ENCODE peak calls at places on chromosome 21, in nine cellular contexts. L, T, Q, N, O, D, X, Z and M are unnamed samples.

GRCh38 chr21:45228171-45228641 is 59.5 kb downstream of the POFUT2 start:
- DNase-seq in X (peak), N (no peak), Q (peak), O (peak), L (peak), T (peak), Z (peak), D (no peak), M (no peak)

GRCh38 chr21:44495641-44496040 is 40.3 kb downstream of the LRRC3 start:
- DNase-seq in Q (no peak), D (no peak), L (no peak), N (no peak), Z (no peak), T (no peak), O (no peak), X (no peak), M (no peak)

GRCh38 chr21:18443686-18444085 is 40.1 kb upstream of the TMPRSS15 start:
- DNase-seq in Q (no peak), Z (no peak), L (no peak), X (no peak), T (no peak), D (no peak), O (no peak), N (peak), M (peak)

GRCh38 chr21:42495765-42496119 is 282 bp downstream of the RSPH1 start:
- DNase-seq in N (no peak), O (no peak), T (no peak), Z (no peak), L (no peak), D (no peak), X (peak), Q (no peak), M (no peak)

GRCh38 chr21:42026072-42026415 is 15.9 kb upstream of the ZBTB21 start:
- DNase-seq in D (no peak), X (no peak), O (no peak), Q (no peak), T (no peak), N (no peak), Z (no peak), L (no peak), M (no peak)

GRCh38 chr21:34846601-34847112 is 177.9 kb downstream of the CLIC6 start:
- DNase-seq in Q (peak), D (no peak), X (no peak), T (no peak), O (peak), N (no peak), Z (no peak), L (no peak), M (no peak)

GRCh38 chr21:41634211-41634694 is 126.3 kb upstream of the TMPRSS2 start:
- DNase-seq in N (no peak), Q (no peak), O (no peak), X (no peak), D (no peak), T (no peak), L (no peak), Z (no peak), M (no peak)

GRCh38 chr21:16563795-16564194 is 834.0 kb downstream of the USP25 start:
- DNase-seq in X (no peak), L (no peak), D (no peak), O (peak), T (no peak), Q (peak), N (no peak), Z (no peak), M (no peak)

GRCh38 chr21:29938968-29939858 is 583 bp downstream of the GRIK1 start:
- DNase-seq in L (no peak), D (peak), O (no peak), X (peak), T (no peak), N (peak), Q (peak), Z (no peak), M (no peak)

GRCh38 chr21:45320261-45320990 is 32.7 kb upstream of the POFUT2 start:
- DNase-seq in N (no peak), X (no peak), Q (no peak), D (peak), Z (no peak), O (no peak), T (no peak), L (no peak), M (no peak)

GRCh38 chr21:35911412-35912191 is 148.7 kb downstream of the SETD4 start:
- DNase-seq in X (no peak), T (no peak), N (no peak), Z (no peak), L (no peak), Q (no peak), D (no peak), O (no peak), M (no peak)

GRCh38 chr21:30561957-30562356 is 843 bp upstream of the KRTAP19-7 start:
- DNase-seq in D (no peak), Z (no peak), Q (no peak), O (no peak), N (no peak), X (no peak), T (no peak), L (no peak), M (no peak)

GRCh38 chr21:45920824-45921600 is 60.6 kb upstream of the COL6A1 start:
- DNase-seq in Q (peak), D (no peak), O (peak), X (no peak), Z (no peak), N (no peak), T (no peak), L (no peak), M (no peak)

GRCh38 chr21:42010507-42011493 is 640 bp upstream of the ZBTB21 start:
- DNase-seq in X (peak), Q (peak), T (peak), L (no peak), D (peak), N (peak), Z (peak), O (no peak), M (no peak)

GRCh38 chr21:44990921-44991320 is 51.1 kb downstream of the SLX9 start:
- DNase-seq in D (peak), N (no peak), Q (no peak), L (no peak), T (no peak), O (no peak), Z (no peak), X (no peak), M (no peak)

GRCh38 chr21:37225440-37225839 is 41.7 kb downstream of the VPS26C start:
- DNase-seq in Q (no peak), N (no peak), Z (peak), X (no peak), O (no peak), L (no peak), T (peak), D (no peak), M (no peak)

GRCh38 chr21:45977396-45977795 is 4.2 kb upstream of the COL6A1 start:
- DNase-seq in N (no peak), T (no peak), L (no peak), Z (no peak), X (no peak), D (peak), Q (no peak), O (no peak), M (no peak)

GRCh38 chr21:15667010-15667409 is 62.8 kb upstream of the USP25 start:
- DNase-seq in Z (no peak), D (no peak), O (peak), N (no peak), X (no peak), L (no peak), T (no peak), Q (peak), M (no peak)

GRCh38 chr21:42564561-42564971 is 50.9 kb downstream of the SLC37A1 start:
- DNase-seq in N (no peak), T (no peak), L (no peak), O (no peak), Q (no peak), X (no peak), D (peak), Z (no peak), M (no peak)

GRCh38 chr21:21714396-21714795 is 716.2 kb downstream of the NCAM2 start:
- DNase-seq in X (peak), N (no peak), D (no peak), T (no peak), O (peak), Z (no peak), Q (peak), L (no peak), M (no peak)

GRCh38 chr21:38349111-38349746 is 92.4 kb downstream of the KCNJ15 start:
- DNase-seq in Z (no peak), L (no peak), T (no peak), Q (no peak), N (no peak), X (no peak), D (no peak), O (no peak), M (no peak)

GRCh38 chr21:31795992-31796391 is 64.1 kb upstream of the SCAF4 start:
- DNase-seq in L (no peak), Z (no peak), T (no peak), Q (no peak), D (no peak), X (no peak), O (peak), N (no peak), M (no peak)

GRCh38 chr21:29025328-29025713 is 853 bp downstream of the USP16 start:
- DNase-seq in Q (no peak), D (no peak), L (no peak), O (no peak), N (no peak), Z (no peak), X (no peak), T (no peak), M (no peak)

GRCh38 chr21:31008355-31008754 is 29.9 kb downstream of the KRTAP19-8 start:
- DNase-seq in D (no peak), L (no peak), T (no peak), Q (no peak), X (no peak), O (no peak), Z (no peak), N (no peak), M (no peak)

GRCh38 chr21:21137986-21138385 is 139.8 kb downstream of the NCAM2 start:
- DNase-seq in Z (no peak), N (no peak), D (no peak), Q (no peak), L (no peak), O (peak), T (no peak), X (no peak), M (no peak)

GRCh38 chr21:26840912-26841311 is 4.3 kb downstream of the ADAMTS1 start:
- DNase-seq in N (no peak), T (no peak), L (no peak), Z (no peak), O (peak), Q (peak), X (peak), D (peak), M (no peak)

GRCh38 chr21:28636988-28637691 is 355.5 kb downstream of the LTN1 start:
- DNase-seq in N (no peak), D (no peak), Q (peak), O (peak), X (no peak), Z (no peak), L (no peak), T (peak), M (no peak)

GRCh38 chr21:34351786-34352241 is 12.0 kb upstream of the KCNE2 start:
- DNase-seq in T (peak), D (peak), N (peak), O (peak), L (no peak), X (peak), Q (peak), Z (no peak), M (peak)

GRCh38 chr21:37642493-37642892 is 273.8 kb downstream of the KCNJ6 start:
- DNase-seq in X (peak), N (peak), Z (peak), O (no peak), L (no peak), T (peak), Q (no peak), D (no peak), M (no peak)

GRCh38 chr21:44703731-44704635 is 7.0 kb downstream of the KRTAP10-12 start:
- DNase-seq in N (no peak), X (no peak), O (no peak), Z (no peak), D (no peak), Q (no peak), T (no peak), L (no peak), M (no peak)

GRCh38 chr21:25625036-25625435 is 14.0 kb upstream of the JAM2 start:
- DNase-seq in Q (peak), O (no peak), N (no peak), X (no peak), T (no peak), D (no peak), Z (no peak), L (no peak), M (no peak)

GRCh38 chr21:20618878-20619277 is 379.3 kb upstream of the NCAM2 start:
- DNase-seq in X (no peak), Q (no peak), L (no peak), T (no peak), N (no peak), D (no peak), Z (no peak), O (no peak), M (no peak)

GRCh38 chr21:33433425-33434114 is 30.4 kb downstream of the IFNGR2 start:
- DNase-seq in T (no peak), D (no peak), Q (no peak), X (peak), N (no peak), L (no peak), O (no peak), Z (no peak), M (no peak)

GRCh38 chr21:41477641-41478318 is 30.2 kb downstream of the TMPRSS2 start:
- DNase-seq in X (no peak), T (no peak), D (no peak), L (no peak), N (peak), Q (no peak), Z (no peak), O (no peak), M (no peak)

GRCh38 chr21:38032402-38032801 is 116.1 kb upstream of the KCNJ6 start:
- DNase-seq in X (no peak), D (no peak), Q (no peak), L (no peak), Z (no peak), T (no peak), O (no peak), N (no peak), M (no peak)